ENCODE peak calls at places on chromosomes 11 and 22, in ten cellular contexts. P is right atrium auricular region; C is neural progenitor cell; V is fibroblast of lung; K is CD8-positive, alpha-beta T cell; X is A549; L is left ventricle myocardium inferior; A is WERI-Rb-1; M is IMR-90; Z is upper lobe of right lung. W is an unnamed sample.

GRCh38 chr11:61041755-61042518 is 60.4 kb upstream of the CD5 start:
- DNase-seq in L (peak; percentile 35), C (peak; percentile 77), Z (no peak), V (peak; percentile 17), P (no peak), X (peak; percentile 10), M (no peak), A (no peak), K (peak; percentile 82), W (no peak)

GRCh38 chr11:62553839-62554361 is 7.3 kb upstream of the AHNAK start:
- DNase-seq in C (no peak), K (no peak), M (peak; percentile 92), V (peak; percentile 93), X (peak; percentile 78), P (no peak), Z (no peak), A (no peak), L (no peak), W (peak; percentile 51)

GRCh38 chr22:25534724-25535123 is 29.8 kb upstream of the GRK3 start:
- DNase-seq in K (no peak), M (no peak), P (no peak), A (no peak), Z (no peak), L (no peak), C (no peak), V (no peak), X (no peak), W (no peak)

GRCh38 chr11:87493516-87493915 is 455.8 kb downstream of the TMEM135 start:
- DNase-seq in X (no peak), L (no peak), M (peak; percentile 55), A (no peak), K (no peak), V (peak; percentile 62), C (peak; percentile 43), Z (no peak), P (no peak), W (no peak)

GRCh38 chr22:27853404-27853803 is 51.8 kb upstream of the MN1 start:
- DNase-seq in C (no peak), M (peak; percentile 68), V (no peak), A (no peak), P (no peak), X (no peak), K (no peak), L (no peak), Z (no peak), W (no peak)

GRCh38 chr11:58567889-58568512 is 7.7 kb downstream of the LPXN start:
- DNase-seq in P (no peak), Z (no peak), A (peak; percentile 60), X (peak; percentile 68), M (peak; percentile 54), L (peak; percentile 30), V (peak; percentile 49), K (peak; percentile 59), C (peak; percentile 71), W (no peak)

GRCh38 chr11:56782167-56782847 is 33.8 kb upstream of the OR9G4 start:
- DNase-seq in X (no peak), L (no peak), C (no peak), V (no peak), P (no peak), K (no peak), Z (no peak), M (no peak), A (no peak), W (no peak)

GRCh38 chr11:66749091-66749490 is 20.1 kb upstream of the SPTBN2 start:
- DNase-seq in C (no peak), K (no peak), X (no peak), L (no peak), A (no peak), M (no peak), Z (no peak), V (no peak), P (no peak), W (no peak)

GRCh38 chr22:32695451-32695891 is 106.0 kb upstream of the TIMP3 start:
- DNase-seq in C (no peak), P (no peak), Z (no peak), M (peak; percentile 95), L (no peak), X (peak; percentile 55), A (no peak), V (peak; percentile 72), K (no peak), W (peak; percentile 55)

GRCh38 chr11:26993965-26994446 is at the start of gene FIBIN:
- DNase-seq in M (peak; percentile 70), X (no peak), C (peak; percentile 35), V (peak; percentile 76), L (peak; percentile 22), P (no peak), K (no peak), A (no peak), Z (no peak), W (no peak)

GRCh38 chr11:72710278-72710677 is 36.1 kb upstream of the PDE2A start:
- DNase-seq in C (no peak), K (no peak), V (no peak), L (no peak), X (no peak), Z (no peak), A (no peak), P (no peak), M (no peak), W (no peak)

GRCh38 chr11:24965780-24966179 is 468.9 kb downstream of the LUZP2 start:
- DNase-seq in A (no peak), L (no peak), Z (no peak), M (no peak), V (peak; percentile 62), P (no peak), X (no peak), C (no peak), K (no peak), W (no peak)

GRCh38 chr11:35064114-35064800 is 74.7 kb upstream of the CD44 start:
- DNase-seq in Z (no peak), X (no peak), M (peak; percentile 59), A (no peak), V (peak; percentile 70), K (no peak), P (no peak), C (no peak), L (no peak), W (no peak)

GRCh38 chr11:64648551-64648950 is 57.5 kb downstream of the SLC22A12 start:
- DNase-seq in P (no peak), A (no peak), V (no peak), Z (no peak), K (no peak), C (no peak), X (no peak), L (no peak), M (no peak), W (no peak)

GRCh38 chr11:114953039-114953438 is 274.7 kb downstream of the NXPE2 start:
- DNase-seq in P (no peak), X (peak; percentile 0), L (no peak), K (no peak), V (no peak), M (no peak), Z (no peak), A (peak; percentile 34), C (peak; percentile 44), W (no peak)
- TF ChIP-seq CTCF in P (no peak), X (no peak), L (peak; percentile 47), K (no peak), V (no peak), M (no peak), Z (no peak), A (peak; percentile 68), C (peak; percentile 56), W (no peak)

DNA sequence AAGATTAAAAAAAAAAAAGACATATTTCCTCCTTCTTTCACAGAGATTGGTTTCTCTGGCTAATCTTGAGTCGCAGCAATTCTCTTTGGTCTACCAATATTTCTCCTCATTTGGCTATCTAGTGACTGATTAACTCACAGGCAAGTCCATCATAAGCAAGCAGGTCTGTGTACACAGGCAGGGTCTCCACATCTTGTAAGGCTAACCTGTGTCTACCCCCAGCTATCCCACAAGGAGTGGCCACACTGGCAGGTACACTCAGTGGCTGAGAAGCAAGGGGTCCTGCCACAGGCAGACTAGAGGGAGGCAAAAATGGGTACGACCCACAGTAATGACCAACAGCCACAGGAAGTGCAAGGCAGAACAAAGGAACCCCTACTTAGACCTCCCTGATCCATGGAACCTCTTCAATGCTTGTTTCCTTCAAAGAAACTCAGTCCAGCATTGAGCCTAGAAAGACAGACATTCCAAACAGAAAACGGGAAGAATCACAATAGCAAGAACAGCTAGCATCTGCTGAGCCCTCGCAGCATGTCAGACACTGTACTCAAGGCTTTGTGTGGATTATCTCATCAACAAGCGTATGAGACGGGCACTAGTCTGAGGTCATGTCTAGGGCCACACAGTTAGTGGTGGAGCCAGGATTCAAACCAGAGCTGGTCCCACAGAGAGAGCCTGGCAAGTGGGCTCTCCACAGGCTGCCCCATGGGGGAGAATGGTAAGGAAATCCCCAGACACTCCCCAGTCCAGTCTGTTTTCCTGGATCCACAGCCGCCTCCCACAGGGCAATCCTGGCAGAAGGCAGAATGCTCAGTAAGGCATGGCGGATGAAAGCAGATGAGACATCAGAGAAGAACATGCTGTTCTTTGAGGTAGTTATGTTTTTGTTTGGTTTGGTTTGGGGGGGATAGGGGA is 34.2 kb downstream of the PLEKHA7 start:
- DNase-seq in C (peak; percentile 25), L (no peak), V (no peak), X (no peak), K (no peak), Z (no peak), M (no peak), A (peak; percentile 74), P (no peak), W (no peak)
- H3K27ac ChIP-seq in C (no peak overlapping the region), L (no peak overlapping the region), V (no peak overlapping the region), X (no peak overlapping the region), K (no peak overlapping the region), Z (no peak overlapping the region), M (no peak overlapping the region), A (peak overlapping the region; percentile 90), P (no peak overlapping the region), W (no peak overlapping the region)

DNA sequence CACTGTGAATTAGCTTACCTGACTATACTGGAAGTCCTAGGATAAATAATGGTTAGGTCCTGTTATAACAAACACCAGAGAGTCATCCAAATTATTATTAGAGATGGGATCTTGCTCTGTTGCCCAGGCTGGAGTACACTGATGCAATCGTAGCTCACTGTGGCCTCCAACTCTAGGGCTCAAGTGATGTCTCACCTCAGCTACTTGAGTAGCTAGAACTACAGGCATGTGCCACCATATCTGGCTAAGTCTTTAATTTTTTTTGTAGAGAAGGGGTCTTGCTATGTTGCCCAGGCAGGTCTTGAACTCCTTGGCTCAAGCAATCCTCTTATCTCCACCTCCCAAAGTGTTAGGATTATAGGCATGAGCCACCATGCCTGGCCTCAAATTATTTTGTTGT is 37.2 kb downstream of the OSBP start:
- DNase-seq in Z (no peak), L (no peak), P (no peak), M (no peak), A (no peak), V (no peak), C (no peak), X (no peak), K (no peak), W (no peak)
- TF ChIP-seq CTCF in Z (no peak), L (no peak), P (no peak), M (no peak), A (no peak), V (no peak), C (no peak), X (no peak), K (no peak), W (no peak)

DNA sequence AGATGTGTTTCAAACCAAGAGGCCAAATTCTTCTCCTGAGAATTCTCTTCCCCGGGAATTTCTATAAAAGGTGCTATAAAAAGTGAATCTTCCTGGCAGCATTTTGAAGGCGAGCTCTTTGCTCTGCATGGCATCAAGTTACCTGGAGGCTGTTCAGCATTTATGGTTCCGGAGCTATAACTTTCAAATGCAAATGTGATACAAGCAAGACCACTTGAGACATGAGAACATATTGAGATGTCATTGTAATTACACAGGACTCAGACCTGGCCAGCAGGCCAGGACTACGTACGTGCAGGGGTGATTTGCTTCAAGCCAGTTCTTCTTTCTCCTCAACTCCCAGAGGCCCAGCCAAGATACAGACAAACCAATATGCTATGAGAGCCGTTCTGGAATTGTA is 227.4 kb upstream of the FAT3 start:
- DNase-seq in K (no peak), X (no peak), A (no peak), C (no peak), Z (no peak), V (no peak), M (no peak), L (no peak), P (no peak), W (no peak)
- H3K27ac ChIP-seq in K (no peak overlapping the region), X (no peak overlapping the region), A (no peak overlapping the region), C (no peak overlapping the region), Z (no peak overlapping the region), V (no peak overlapping the region), M (no peak overlapping the region), L (no peak overlapping the region), P (no peak overlapping the region), W (no peak overlapping the region)